ENCODE peak calls at places on chromosome 7, in five cellular contexts. T, Z, J, Q and W are unnamed samples.
A peak's percentile ranks its signal among the peaks of the same experiment; 100 is the strongest.

GRCh38 chr7:46881507-46882127 is 700.3 kb downstream of the TNS3 start:
- DNase-seq in T (no peak), Z (no peak), J (peak; percentile 6), Q (no peak), W (peak; percentile 68)

GRCh38 chr7:91772100-91772794 is 108.3 kb downstream of the MTERF1 start:
- DNase-seq in T (no peak), Z (no peak), J (peak; percentile 75), Q (no peak), W (peak; percentile 91)

GRCh38 chr7:71580027-71580426 is 448.1 kb downstream of the GALNT17 start:
- DNase-seq in T (no peak), Z (no peak), J (no peak), Q (no peak), W (no peak)

GRCh38 chr7:27739301-27739913 is 555 bp upstream of the TAX1BP1 start:
- DNase-seq in T (no peak), Z (no peak), J (no peak), Q (no peak), W (no peak)

GRCh38 chr7:117715784-117716445 is 157.3 kb downstream of the CTTNBP2 start:
- DNase-seq in T (no peak), Z (peak; percentile 58), J (peak; percentile 37), Q (no peak), W (peak; percentile 64)

GRCh38 chr7:151817981-151818673 is 58.8 kb downstream of the PRKAG2 start:
- DNase-seq in T (no peak), Z (no peak), J (no peak), Q (no peak), W (no peak)

GRCh38 chr7:57404343-57404966 is 45.5 kb upstream of the ZNF716 start:
- DNase-seq in T (no peak), Z (no peak), J (no peak), Q (no peak), W (no peak)

GRCh38 chr7:8078418-8078817 is 109.8 kb downstream of the GLCCI1 start:
- DNase-seq in T (no peak), Z (no peak), J (no peak), Q (no peak), W (no peak)

GRCh38 chr7:156566812-156567549 is 73.6 kb upstream of the RNF32 start:
- DNase-seq in T (no peak), Z (no peak), J (no peak), Q (no peak), W (no peak)

GRCh38 chr7:105521027-105521730 is 892 bp downstream of the PUS7 start:
- DNase-seq in T (peak; percentile 19), Z (peak; percentile 72), J (peak; percentile 56), Q (peak; percentile 73), W (peak; percentile 36)

GRCh38 chr7:14504134-14504533 is 398.4 kb downstream of the DGKB start:
- DNase-seq in T (no peak), Z (no peak), J (no peak), Q (peak; percentile 38), W (no peak)

GRCh38 chr7:130063036-130063435 is 7.3 kb upstream of the KLHDC10 start:
- DNase-seq in T (peak; percentile 64), Z (no peak), J (no peak), Q (peak; percentile 14), W (no peak)

GRCh38 chr7:10034843-10035556 is 938.7 kb upstream of the PHF14 start:
- DNase-seq in T (no peak), Z (no peak), J (no peak), Q (no peak), W (no peak)

GRCh38 chr7:132181371-132181770 is 394.9 kb downstream of the PLXNA4 start:
- DNase-seq in T (no peak), Z (no peak), J (no peak), Q (no peak), W (no peak)

GRCh38 chr7:76262683-76263402 is 39.6 kb upstream of the HSPB1 start:
- DNase-seq in T (no peak), Z (peak; percentile 79), J (peak; percentile 48), Q (peak; percentile 62), W (peak; percentile 48)

GRCh38 chr7:48938539-48938938 is 14.2 kb downstream of the CDC14C start:
- DNase-seq in T (no peak), Z (peak; percentile 7), J (peak; percentile 48), Q (no peak), W (peak; percentile 10)

GRCh38 chr7:131581241-131582157 is 25.1 kb upstream of the PODXL start:
- DNase-seq in T (no peak), Z (no peak), J (no peak), Q (peak; percentile 19), W (no peak)

GRCh38 chr7:5525271-5526189 is 101.9 kb upstream of the TNRC18 start:
- DNase-seq in T (no peak), Z (no peak), J (peak; percentile 47), Q (no peak), W (peak; percentile 69)

GRCh38 chr7:117269417-117269816 is 53.4 kb downstream of the WNT2 start:
- DNase-seq in T (no peak), Z (peak; percentile 67), J (peak; percentile 94), Q (no peak), W (peak; percentile 99)

GRCh38 chr7:11290859-11291258 is 317.2 kb downstream of the PHF14 start:
- DNase-seq in T (no peak), Z (no peak), J (no peak), Q (no peak), W (no peak)

GRCh38 chr7:101900103-101900502 is 82.7 kb downstream of the CUX1 start:
- DNase-seq in T (no peak), Z (peak; percentile 48), J (peak; percentile 48), Q (peak; percentile 61), W (no peak)

GRCh38 chr7:145106001-145106400 is 270.1 kb upstream of the TPK1 start:
- DNase-seq in T (no peak), Z (no peak), J (no peak), Q (no peak), W (peak; percentile 25)